ENCODE peak calls at places on chromosomes 13 and 19, in four cellular contexts. One of them, this sample, is unnamed.

GRCh38 chr19:58279925-58280316 is 1.2 kb downstream of the ZNF8 start:
- DNase-seq in heart right ventricle: no peak
- DNase-seq in BJ: no peak
- DNase-seq in transverse colon: no peak
- DNase-seq in this sample: no peak

GRCh38 chr13:85286081-85286480 is 513.1 kb downstream of the SLITRK6 start:
- DNase-seq in BJ: no peak
- DNase-seq in heart right ventricle: no peak
- DNase-seq in transverse colon: no peak
- DNase-seq in this sample: no peak

GRCh38 chr13:97235549-97236206 is 13.5 kb downstream of the MBNL2 start:
- DNase-seq in BJ: no peak
- DNase-seq in transverse colon: peak
- DNase-seq in heart right ventricle: peak
- DNase-seq in this sample: no peak

GRCh38 chr13:93079294-93079693 is 147.3 kb upstream of the GPC6 start:
- DNase-seq in transverse colon: no peak
- DNase-seq in heart right ventricle: no peak
- DNase-seq in BJ: no peak
- DNase-seq in this sample: no peak

GRCh38 chr13:44843403-44843802 is 145.9 kb downstream of the NUFIP1 start:
- DNase-seq in heart right ventricle: no peak
- DNase-seq in BJ: no peak
- DNase-seq in transverse colon: no peak
- DNase-seq in this sample: no peak

GRCh38 chr13:67052550-67053237 is 177.4 kb downstream of the PCDH9 start:
- DNase-seq in heart right ventricle: no peak
- DNase-seq in BJ: no peak
- DNase-seq in transverse colon: no peak
- DNase-seq in this sample: no peak

GRCh38 chr19:38267780-38268430 is 3.5 kb downstream of the SPINT2 start:
- DNase-seq in transverse colon: peak
- DNase-seq in heart right ventricle: no peak
- DNase-seq in BJ: no peak
- DNase-seq in this sample: no peak

GRCh38 chr19:38742296-38742695 is 2.0 kb downstream of the CAPN12 start:
- DNase-seq in transverse colon: no peak
- DNase-seq in BJ: no peak
- DNase-seq in heart right ventricle: no peak
- DNase-seq in this sample: no peak

GRCh38 chr13:70386919-70387318 is 278.7 kb upstream of the KLHL1 start:
- DNase-seq in heart right ventricle: no peak
- DNase-seq in BJ: no peak
- DNase-seq in transverse colon: no peak
- DNase-seq in this sample: no peak
- TF ChIP-seq CTCF in heart right ventricle: no peak
- TF ChIP-seq CTCF in BJ: no peak
- TF ChIP-seq CTCF in transverse colon: no peak
- TF ChIP-seq CTCF in this sample: no peak

GRCh38 chr13:76025392-76025791 is 389.3 kb downstream of the LMO7 start:
- DNase-seq in transverse colon: no peak
- DNase-seq in BJ: no peak
- DNase-seq in heart right ventricle: no peak
- DNase-seq in this sample: no peak
- TF ChIP-seq CTCF in transverse colon: no peak
- TF ChIP-seq CTCF in BJ: no peak
- TF ChIP-seq CTCF in heart right ventricle: no peak
- TF ChIP-seq CTCF in this sample: no peak

GRCh38 chr13:101152184-101152583 is 264.1 kb downstream of the NALCN start:
- DNase-seq in BJ: no peak
- DNase-seq in heart right ventricle: no peak
- DNase-seq in transverse colon: no peak
- DNase-seq in this sample: no peak

GRCh38 chr13:101150998-101151397 is 265.3 kb downstream of the NALCN start:
- DNase-seq in transverse colon: no peak
- DNase-seq in heart right ventricle: no peak
- DNase-seq in BJ: no peak
- DNase-seq in this sample: no peak

GRCh38 chr13:101146101-101146898 is 270.0 kb downstream of the NALCN start:
- DNase-seq in BJ: no peak
- DNase-seq in transverse colon: no peak
- DNase-seq in heart right ventricle: no peak
- DNase-seq in this sample: no peak

GRCh38 chr13:101144808-101145419 is 271.4 kb downstream of the NALCN start:
- DNase-seq in BJ: no peak
- DNase-seq in transverse colon: no peak
- DNase-seq in heart right ventricle: no peak
- DNase-seq in this sample: peak

GRCh38 chr13:101149735-101150380 is 266.4 kb downstream of the NALCN start:
- DNase-seq in BJ: no peak
- DNase-seq in transverse colon: no peak
- DNase-seq in heart right ventricle: no peak
- DNase-seq in this sample: no peak
- TF ChIP-seq CTCF in BJ: peak
- TF ChIP-seq CTCF in transverse colon: no peak
- TF ChIP-seq CTCF in heart right ventricle: peak
- TF ChIP-seq CTCF in this sample: no peak

GRCh38 chr19:52351512-52351911 is 15.5 kb downstream of the ZNF610 start:
- DNase-seq in BJ: no peak
- DNase-seq in transverse colon: no peak
- DNase-seq in heart right ventricle: no peak
- DNase-seq in this sample: no peak
- TF ChIP-seq CTCF in BJ: no peak
- TF ChIP-seq CTCF in transverse colon: no peak
- TF ChIP-seq CTCF in heart right ventricle: no peak
- TF ChIP-seq CTCF in this sample: no peak

DNA sequence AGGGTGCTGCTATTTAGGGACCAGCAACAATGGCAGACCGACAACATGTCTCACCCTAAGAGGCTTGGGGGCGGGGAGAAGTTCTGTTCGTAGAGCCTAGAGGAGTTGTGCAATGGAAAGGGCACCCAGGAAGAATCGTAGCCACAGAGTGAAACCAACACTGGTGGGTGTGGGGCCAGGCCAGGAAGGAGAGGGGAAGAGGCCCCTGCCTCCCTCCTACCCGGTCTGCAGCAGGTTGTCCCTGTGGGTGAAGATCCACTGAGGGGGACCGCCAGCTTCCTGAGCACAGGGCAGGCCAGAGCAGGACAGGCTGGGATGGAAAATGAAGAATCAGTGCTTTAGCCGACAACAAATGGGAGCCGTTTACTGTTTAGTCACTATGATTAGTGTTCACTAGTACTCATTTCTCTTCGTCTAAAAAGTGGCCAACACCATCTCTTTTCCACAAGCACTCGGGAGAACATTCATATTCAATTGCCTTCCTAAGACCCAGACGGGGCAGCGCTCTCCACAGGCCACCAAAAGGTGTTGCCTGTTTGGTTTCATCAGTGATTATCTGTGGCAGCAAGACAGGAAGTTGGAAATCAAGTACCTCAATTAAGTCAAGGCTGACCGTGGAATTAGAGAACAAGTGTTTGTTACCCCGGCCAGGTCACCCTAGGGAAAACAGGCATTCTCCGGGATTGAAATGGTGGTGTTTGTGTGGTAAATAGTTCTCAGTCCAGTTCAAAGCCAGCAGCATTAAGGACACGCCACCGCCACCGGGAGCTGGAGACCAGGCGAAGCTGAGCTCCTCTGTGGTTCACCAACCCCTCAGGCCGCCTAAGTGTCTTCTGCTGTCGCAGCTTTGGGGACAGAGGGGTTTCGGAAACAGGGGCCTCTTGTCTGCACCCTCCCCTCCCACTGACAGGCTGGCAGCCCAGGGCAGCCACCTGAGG is 1.0 kb upstream of the ATP11A start:
- DNase-seq in heart right ventricle: no peak
- DNase-seq in BJ: no peak
- DNase-seq in transverse colon: peak
- DNase-seq in this sample: no peak
- TF ChIP-seq CTCF in heart right ventricle: no peak
- TF ChIP-seq CTCF in BJ: no peak
- TF ChIP-seq CTCF in transverse colon: no peak
- TF ChIP-seq CTCF in this sample: no peak

GRCh38 chr19:7535035-7535992 is at the start of gene PNPLA6:
- DNase-seq in heart right ventricle: peak
- DNase-seq in transverse colon: peak
- DNase-seq in BJ: peak
- DNase-seq in this sample: peak
- TF ChIP-seq CTCF in heart right ventricle: no peak
- TF ChIP-seq CTCF in transverse colon: no peak
- TF ChIP-seq CTCF in BJ: no peak
- TF ChIP-seq CTCF in this sample: no peak

DNA sequence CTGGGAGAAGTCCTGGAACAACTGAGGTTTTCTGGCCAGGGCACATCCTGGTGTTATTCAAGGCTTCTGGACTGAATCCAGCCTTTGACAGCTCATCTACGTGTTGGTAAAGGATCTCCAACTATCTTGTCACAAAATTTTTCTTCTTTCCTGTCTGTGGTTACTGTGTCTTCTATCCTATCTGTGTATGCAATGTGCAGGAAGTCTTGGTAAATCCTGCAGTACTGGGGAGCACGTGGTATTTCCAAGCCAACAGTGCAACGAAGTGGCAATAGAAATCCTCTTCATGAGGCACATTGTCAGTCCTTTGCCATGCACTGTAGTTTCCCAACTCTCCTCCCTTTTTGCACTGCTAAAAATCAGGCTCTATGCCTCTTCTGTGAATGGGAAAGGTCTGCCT is 86.7 kb downstream of the ZNF100 start:
- DNase-seq in heart right ventricle: no peak
- DNase-seq in transverse colon: no peak
- DNase-seq in BJ: no peak
- DNase-seq in this sample: no peak
- TF ChIP-seq CTCF in heart right ventricle: no peak
- TF ChIP-seq CTCF in transverse colon: no peak
- TF ChIP-seq CTCF in BJ: no peak
- TF ChIP-seq CTCF in this sample: no peak

GRCh38 chr19:20558571-20558970 is 7.0 kb downstream of the ZNF737 start:
- DNase-seq in transverse colon: no peak
- DNase-seq in heart right ventricle: no peak
- DNase-seq in BJ: no peak
- DNase-seq in this sample: no peak

DNA sequence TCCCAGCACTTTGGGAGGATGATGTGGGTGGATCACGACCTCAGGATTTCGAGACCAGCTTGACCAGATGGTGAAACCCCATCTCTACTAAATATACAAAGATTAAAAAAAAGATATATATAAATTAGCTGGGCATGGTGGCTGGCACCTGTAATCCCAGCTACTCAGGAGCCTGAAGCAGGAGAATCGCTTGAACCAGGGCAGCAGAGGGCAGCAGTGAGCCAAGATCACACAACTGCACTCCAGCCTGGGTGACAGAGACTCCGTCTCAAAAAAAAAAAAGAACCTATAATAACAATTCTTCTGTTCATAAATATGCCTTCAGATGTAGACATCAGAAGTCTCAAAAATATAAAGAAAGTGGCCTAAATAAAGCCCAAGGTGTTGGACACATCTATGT is 7.6 kb downstream of the ZNF737 start:
- DNase-seq in heart right ventricle: peak
- DNase-seq in transverse colon: no peak
- DNase-seq in BJ: no peak
- DNase-seq in this sample: no peak
- TF ChIP-seq CTCF in heart right ventricle: peak
- TF ChIP-seq CTCF in transverse colon: peak
- TF ChIP-seq CTCF in BJ: no peak
- TF ChIP-seq CTCF in this sample: no peak